ENCODE peak calls at places on chromosomes 3 and 15, in five cellular contexts. One of them, this sample, is unnamed.

GRCh38 chr3:111152506-111152905 is 80.9 kb downstream of the NECTIN3 start:
- DNase-seq in effector CD4-positive, alpha-beta T cell: no peak
- DNase-seq in NCI-H748 treated with DMSO at 0.1 percent for 48 hours: no peak
- DNase-seq in cardiac fibroblast: peak
- DNase-seq in right cardiac atrium: no peak
- DNase-seq in this sample: no peak

GRCh38 chr15:66742286-66742685 is 40.2 kb downstream of the SMAD6 start:
- DNase-seq in effector CD4-positive, alpha-beta T cell: no peak
- DNase-seq in NCI-H748 treated with DMSO at 0.1 percent for 48 hours: no peak
- DNase-seq in cardiac fibroblast: no peak
- DNase-seq in right cardiac atrium: no peak
- DNase-seq in this sample: no peak

GRCh38 chr3:170529912-170530311 is 56.0 kb downstream of the SLC7A14 start:
- DNase-seq in effector CD4-positive, alpha-beta T cell: no peak
- DNase-seq in NCI-H748 treated with DMSO at 0.1 percent for 48 hours: no peak
- DNase-seq in cardiac fibroblast: no peak
- DNase-seq in right cardiac atrium: no peak
- DNase-seq in this sample: no peak

GRCh38 chr15:100008258-100008657 is 275.0 kb upstream of the LYSMD4 start:
- DNase-seq in effector CD4-positive, alpha-beta T cell: no peak
- DNase-seq in NCI-H748 treated with DMSO at 0.1 percent for 48 hours: no peak
- DNase-seq in cardiac fibroblast: no peak
- DNase-seq in right cardiac atrium: no peak
- DNase-seq in this sample: no peak

GRCh38 chr3:53250881-53251605 is 4.8 kb downstream of the TKT start:
- DNase-seq in effector CD4-positive, alpha-beta T cell: no peak
- DNase-seq in NCI-H748 treated with DMSO at 0.1 percent for 48 hours: no peak
- DNase-seq in cardiac fibroblast: peak
- DNase-seq in right cardiac atrium: peak
- DNase-seq in this sample: no peak

GRCh38 chr3:194395767-194396527 is 3.1 kb downstream of the GP5 start:
- DNase-seq in effector CD4-positive, alpha-beta T cell: peak
- DNase-seq in NCI-H748 treated with DMSO at 0.1 percent for 48 hours: no peak
- DNase-seq in cardiac fibroblast: no peak
- DNase-seq in right cardiac atrium: peak
- DNase-seq in this sample: peak

GRCh38 chr15:97761124-97761523 is 199.4 kb upstream of the ARRDC4 start:
- DNase-seq in effector CD4-positive, alpha-beta T cell: no peak
- DNase-seq in NCI-H748 treated with DMSO at 0.1 percent for 48 hours: no peak
- DNase-seq in cardiac fibroblast: no peak
- DNase-seq in right cardiac atrium: no peak
- DNase-seq in this sample: no peak

GRCh38 chr3:124217542-124217941 is 225.6 kb upstream of the ROPN1 start:
- DNase-seq in effector CD4-positive, alpha-beta T cell: no peak
- DNase-seq in NCI-H748 treated with DMSO at 0.1 percent for 48 hours: no peak
- DNase-seq in cardiac fibroblast: peak
- DNase-seq in right cardiac atrium: peak
- DNase-seq in this sample: no peak

GRCh38 chr3:47884603-47885002 is 81.7 kb downstream of the DHX30 start:
- DNase-seq in effector CD4-positive, alpha-beta T cell: no peak
- DNase-seq in NCI-H748 treated with DMSO at 0.1 percent for 48 hours: no peak
- DNase-seq in cardiac fibroblast: no peak
- DNase-seq in right cardiac atrium: no peak
- DNase-seq in this sample: no peak

GRCh38 chr15:90315276-90315982 is 36.7 kb upstream of the ZNF774 start:
- DNase-seq in effector CD4-positive, alpha-beta T cell: no peak
- DNase-seq in NCI-H748 treated with DMSO at 0.1 percent for 48 hours: no peak
- DNase-seq in cardiac fibroblast: peak
- DNase-seq in right cardiac atrium: peak
- DNase-seq in this sample: no peak

GRCh38 chr3:53807117-53807521 is 39.1 kb downstream of the CHDH start:
- DNase-seq in effector CD4-positive, alpha-beta T cell: no peak
- DNase-seq in NCI-H748 treated with DMSO at 0.1 percent for 48 hours: no peak
- DNase-seq in cardiac fibroblast: no peak
- DNase-seq in right cardiac atrium: no peak
- DNase-seq in this sample: no peak

GRCh38 chr3:150790621-150791020 is 27.7 kb upstream of the SIAH2 start:
- DNase-seq in effector CD4-positive, alpha-beta T cell: no peak
- DNase-seq in NCI-H748 treated with DMSO at 0.1 percent for 48 hours: no peak
- DNase-seq in cardiac fibroblast: peak
- DNase-seq in right cardiac atrium: no peak
- DNase-seq in this sample: no peak

GRCh38 chr3:195140816-195141793 is 129.9 kb downstream of the XXYLT1 start:
- DNase-seq in effector CD4-positive, alpha-beta T cell: no peak
- DNase-seq in NCI-H748 treated with DMSO at 0.1 percent for 48 hours: no peak
- DNase-seq in cardiac fibroblast: peak
- DNase-seq in right cardiac atrium: no peak
- DNase-seq in this sample: no peak

GRCh38 chr3:105715372-105715771 is 153.4 kb downstream of the CBLB start:
- DNase-seq in effector CD4-positive, alpha-beta T cell: no peak
- DNase-seq in NCI-H748 treated with DMSO at 0.1 percent for 48 hours: no peak
- DNase-seq in cardiac fibroblast: peak
- DNase-seq in right cardiac atrium: no peak
- DNase-seq in this sample: no peak

GRCh38 chr15:68149059-68149458 is 56.1 kb downstream of the CALML4 start:
- DNase-seq in effector CD4-positive, alpha-beta T cell: no peak
- DNase-seq in NCI-H748 treated with DMSO at 0.1 percent for 48 hours: no peak
- DNase-seq in cardiac fibroblast: peak
- DNase-seq in right cardiac atrium: no peak
- DNase-seq in this sample: no peak

GRCh38 chr3:146594843-146595482 is 10.2 kb downstream of the PLSCR5 start:
- DNase-seq in effector CD4-positive, alpha-beta T cell: no peak
- DNase-seq in NCI-H748 treated with DMSO at 0.1 percent for 48 hours: no peak
- DNase-seq in cardiac fibroblast: peak
- DNase-seq in right cardiac atrium: no peak
- DNase-seq in this sample: no peak

GRCh38 chr3:50605901-50606326 is 5.7 kb downstream of the CISH start:
- DNase-seq in effector CD4-positive, alpha-beta T cell: no peak
- DNase-seq in NCI-H748 treated with DMSO at 0.1 percent for 48 hours: no peak
- DNase-seq in cardiac fibroblast: no peak
- DNase-seq in right cardiac atrium: no peak
- DNase-seq in this sample: no peak

GRCh38 chr15:33068531-33068990 is 126.0 kb downstream of the FMN1 start:
- DNase-seq in effector CD4-positive, alpha-beta T cell: no peak
- DNase-seq in NCI-H748 treated with DMSO at 0.1 percent for 48 hours: peak
- DNase-seq in cardiac fibroblast: no peak
- DNase-seq in right cardiac atrium: no peak
- DNase-seq in this sample: no peak

GRCh38 chr3:195768831-195769303 is 42.9 kb downstream of the MUC4 start:
- DNase-seq in effector CD4-positive, alpha-beta T cell: no peak
- DNase-seq in NCI-H748 treated with DMSO at 0.1 percent for 48 hours: no peak
- DNase-seq in cardiac fibroblast: no peak
- DNase-seq in right cardiac atrium: no peak
- DNase-seq in this sample: no peak

GRCh38 chr3:136713961-136714514 is 38.1 kb downstream of the STAG1 start:
- DNase-seq in effector CD4-positive, alpha-beta T cell: no peak
- DNase-seq in NCI-H748 treated with DMSO at 0.1 percent for 48 hours: no peak
- DNase-seq in cardiac fibroblast: no peak
- DNase-seq in right cardiac atrium: no peak
- DNase-seq in this sample: no peak

GRCh38 chr3:42055291-42055690 is 35.9 kb upstream of the TRAK1 start:
- DNase-seq in effector CD4-positive, alpha-beta T cell: no peak
- DNase-seq in NCI-H748 treated with DMSO at 0.1 percent for 48 hours: no peak
- DNase-seq in cardiac fibroblast: peak
- DNase-seq in right cardiac atrium: no peak
- DNase-seq in this sample: no peak

GRCh38 chr3:46892285-46893145 is 15.0 kb downstream of the PTH1R start:
- DNase-seq in effector CD4-positive, alpha-beta T cell: no peak
- DNase-seq in NCI-H748 treated with DMSO at 0.1 percent for 48 hours: peak
- DNase-seq in cardiac fibroblast: peak
- DNase-seq in right cardiac atrium: peak
- DNase-seq in this sample: no peak

GRCh38 chr3:153026026-153026425 is 136.0 kb upstream of the RAP2B start:
- DNase-seq in effector CD4-positive, alpha-beta T cell: no peak
- DNase-seq in NCI-H748 treated with DMSO at 0.1 percent for 48 hours: no peak
- DNase-seq in cardiac fibroblast: peak
- DNase-seq in right cardiac atrium: no peak
- DNase-seq in this sample: peak